ENCODE peak calls at places on chromosomes 2 and 18, in eight cellular contexts. I, L, C, R, J, P, Y and U are unnamed samples.

GRCh38 chr18:23106575-23106974 is 28.7 kb upstream of the CABLES1 start:
- DNase-seq in I (no peak), L (no peak), C (no peak), R (peak), J (no peak), P (no peak), Y (no peak), U (peak)

GRCh38 chr2:70904371-70905216 is 31.1 kb upstream of the ATP6V1B1 start:
- DNase-seq in I (no peak), L (no peak), C (no peak), R (no peak), J (no peak), P (no peak), Y (peak), U (no peak)

GRCh38 chr2:38771632-38772031 is 6.4 kb upstream of the GEMIN6 start:
- DNase-seq in I (no peak), L (no peak), C (no peak), R (no peak), J (no peak), P (no peak), Y (no peak), U (no peak)

GRCh38 chr2:57880967-57881366 is 165.6 kb upstream of the VRK2 start:
- DNase-seq in I (peak), L (no peak), C (no peak), R (no peak), J (no peak), P (no peak), Y (peak), U (no peak)

GRCh38 chr2:18950598-18950933 is 361.2 kb upstream of the NT5C1B start:
- DNase-seq in I (no peak), L (no peak), C (no peak), R (no peak), J (no peak), P (no peak), Y (no peak), U (no peak)

GRCh38 chr18:76657428-76657827 is 162.4 kb upstream of the ZNF516 start:
- DNase-seq in I (no peak), L (no peak), C (no peak), R (no peak), J (no peak), P (no peak), Y (no peak), U (no peak)

GRCh38 chr18:23231340-23232021 is 96.2 kb downstream of the CABLES1 start:
- DNase-seq in I (no peak), L (no peak), C (peak), R (peak), J (peak), P (peak), Y (no peak), U (peak)

GRCh38 chr2:241432824-241433448 is 75.4 kb downstream of the STK25 start:
- DNase-seq in I (peak), L (no peak), C (no peak), R (no peak), J (no peak), P (no peak), Y (no peak), U (no peak)

GRCh38 chr18:48615566-48616401 is 77.0 kb downstream of the CTIF start:
- DNase-seq in I (no peak), L (no peak), C (no peak), R (no peak), J (no peak), P (no peak), Y (no peak), U (no peak)

GRCh38 chr2:98801930-98802329 is 71.0 kb upstream of the MGAT4A start:
- DNase-seq in I (no peak), L (no peak), C (no peak), R (no peak), J (no peak), P (no peak), Y (peak), U (no peak)

GRCh38 chr2:219210572-219211362 is 4.2 kb downstream of the ZFAND2B start:
- DNase-seq in I (no peak), L (no peak), C (no peak), R (no peak), J (no peak), P (no peak), Y (peak), U (no peak)

GRCh38 chr2:3299130-3299529 is 78.5 kb downstream of the EIPR1 start:
- DNase-seq in I (no peak), L (no peak), C (no peak), R (no peak), J (no peak), P (no peak), Y (no peak), U (no peak)

GRCh38 chr18:2572144-2572682 is 856 bp downstream of the NDC80 start:
- DNase-seq in I (no peak), L (no peak), C (no peak), R (no peak), J (no peak), P (no peak), Y (no peak), U (no peak)

GRCh38 chr2:150889141-150889540 is 372.5 kb downstream of the RBM43 start:
- DNase-seq in I (no peak), L (no peak), C (no peak), R (no peak), J (no peak), P (no peak), Y (no peak), U (no peak)